ENCODE peak calls at places on chromosome 12, in seven cellular contexts. One of them, this sample, is unnamed.
A peak's percentile ranks its signal among the peaks of the same experiment; 100 is the strongest.

GRCh38 chr12:116853507-116853906 is 27.7 kb downstream of the HRK start:
- DNase-seq in activated CD4-positive, alpha-beta T cell treated with anti-CD3 and anti-CD28 coated beads for 48 hours: no peak
- DNase-seq in erythroblast: no peak
- DNase-seq in EH: no peak
- DNase-seq in AG09309: no peak
- DNase-seq in stimulated activated CD4-positive, alpha-beta T cell treated with anti-CD3 and anti-CD28 coated beads, Interleukin-15, amount 100 ng/mL, for 24 hours: no peak
- DNase-seq in mucosa of descending colon: no peak
- DNase-seq in this sample: no peak

GRCh38 chr12:29157486-29157946 is 8.4 kb downstream of the FAR2 start:
- DNase-seq in activated CD4-positive, alpha-beta T cell treated with anti-CD3 and anti-CD28 coated beads for 48 hours: no peak
- DNase-seq in erythroblast: no peak
- DNase-seq in EH: peak; percentile 86
- DNase-seq in AG09309: peak; percentile 35
- DNase-seq in stimulated activated CD4-positive, alpha-beta T cell treated with anti-CD3 and anti-CD28 coated beads, Interleukin-15, amount 100 ng/mL, for 24 hours: no peak
- DNase-seq in mucosa of descending colon: no peak
- DNase-seq in this sample: no peak

GRCh38 chr12:110743571-110744093 is 941 bp upstream of the PPP1CC start:
- DNase-seq in activated CD4-positive, alpha-beta T cell treated with anti-CD3 and anti-CD28 coated beads for 48 hours: no peak
- DNase-seq in erythroblast: peak; percentile 62
- DNase-seq in EH: peak; percentile 30
- DNase-seq in AG09309: no peak
- DNase-seq in stimulated activated CD4-positive, alpha-beta T cell treated with anti-CD3 and anti-CD28 coated beads, Interleukin-15, amount 100 ng/mL, for 24 hours: no peak
- DNase-seq in mucosa of descending colon: peak; percentile 75
- DNase-seq in this sample: peak; percentile 64

GRCh38 chr12:66190519-66191406 is 1.7 kb downstream of the IRAK3 start:
- DNase-seq in activated CD4-positive, alpha-beta T cell treated with anti-CD3 and anti-CD28 coated beads for 48 hours: no peak
- DNase-seq in erythroblast: peak; percentile 25
- DNase-seq in EH: peak; percentile 41
- DNase-seq in AG09309: peak; percentile 10
- DNase-seq in stimulated activated CD4-positive, alpha-beta T cell treated with anti-CD3 and anti-CD28 coated beads, Interleukin-15, amount 100 ng/mL, for 24 hours: no peak
- DNase-seq in mucosa of descending colon: no peak
- DNase-seq in this sample: no peak

GRCh38 chr12:92107094-92107493 is 38.6 kb downstream of the BTG1 start:
- DNase-seq in activated CD4-positive, alpha-beta T cell treated with anti-CD3 and anti-CD28 coated beads for 48 hours: no peak
- DNase-seq in erythroblast: no peak
- DNase-seq in EH: no peak
- DNase-seq in AG09309: no peak
- DNase-seq in stimulated activated CD4-positive, alpha-beta T cell treated with anti-CD3 and anti-CD28 coated beads, Interleukin-15, amount 100 ng/mL, for 24 hours: no peak
- DNase-seq in mucosa of descending colon: no peak
- DNase-seq in this sample: no peak

GRCh38 chr12:46214668-46215429 is 54.0 kb downstream of the SLC38A1 start:
- DNase-seq in activated CD4-positive, alpha-beta T cell treated with anti-CD3 and anti-CD28 coated beads for 48 hours: peak; percentile 86
- DNase-seq in erythroblast: no peak
- DNase-seq in EH: peak; percentile 21
- DNase-seq in AG09309: no peak
- DNase-seq in stimulated activated CD4-positive, alpha-beta T cell treated with anti-CD3 and anti-CD28 coated beads, Interleukin-15, amount 100 ng/mL, for 24 hours: peak; percentile 82
- DNase-seq in mucosa of descending colon: peak; percentile 77
- DNase-seq in this sample: peak; percentile 66

GRCh38 chr12:19244312-19244711 is 114.8 kb downstream of the PLEKHA5 start:
- DNase-seq in activated CD4-positive, alpha-beta T cell treated with anti-CD3 and anti-CD28 coated beads for 48 hours: no peak
- DNase-seq in erythroblast: no peak
- DNase-seq in EH: peak; percentile 15
- DNase-seq in AG09309: no peak
- DNase-seq in stimulated activated CD4-positive, alpha-beta T cell treated with anti-CD3 and anti-CD28 coated beads, Interleukin-15, amount 100 ng/mL, for 24 hours: no peak
- DNase-seq in mucosa of descending colon: no peak
- DNase-seq in this sample: no peak

GRCh38 chr12:119115296-119115905 is 63.3 kb upstream of the HSPB8 start:
- DNase-seq in activated CD4-positive, alpha-beta T cell treated with anti-CD3 and anti-CD28 coated beads for 48 hours: peak; percentile 32
- DNase-seq in erythroblast: peak; percentile 70
- DNase-seq in EH: peak; percentile 45
- DNase-seq in AG09309: no peak
- DNase-seq in stimulated activated CD4-positive, alpha-beta T cell treated with anti-CD3 and anti-CD28 coated beads, Interleukin-15, amount 100 ng/mL, for 24 hours: peak; percentile 20
- DNase-seq in mucosa of descending colon: no peak
- DNase-seq in this sample: peak; percentile 17

GRCh38 chr12:4562034-4562657 is at the start of gene DYRK4:
- DNase-seq in activated CD4-positive, alpha-beta T cell treated with anti-CD3 and anti-CD28 coated beads for 48 hours: peak; percentile 15
- DNase-seq in erythroblast: peak; percentile 83
- DNase-seq in EH: peak; percentile 80
- DNase-seq in AG09309: no peak
- DNase-seq in stimulated activated CD4-positive, alpha-beta T cell treated with anti-CD3 and anti-CD28 coated beads, Interleukin-15, amount 100 ng/mL, for 24 hours: peak; percentile 33
- DNase-seq in mucosa of descending colon: peak; percentile 90
- DNase-seq in this sample: peak; percentile 92

GRCh38 chr12:30514666-30515065 is 181.0 kb downstream of the IPO8 start:
- DNase-seq in activated CD4-positive, alpha-beta T cell treated with anti-CD3 and anti-CD28 coated beads for 48 hours: no peak
- DNase-seq in erythroblast: no peak
- DNase-seq in EH: no peak
- DNase-seq in AG09309: no peak
- DNase-seq in stimulated activated CD4-positive, alpha-beta T cell treated with anti-CD3 and anti-CD28 coated beads, Interleukin-15, amount 100 ng/mL, for 24 hours: no peak
- DNase-seq in mucosa of descending colon: no peak
- DNase-seq in this sample: no peak

GRCh38 chr12:124915249-124916236 is 1.1 kb upstream of the UBC start:
- DNase-seq in activated CD4-positive, alpha-beta T cell treated with anti-CD3 and anti-CD28 coated beads for 48 hours: no peak
- DNase-seq in erythroblast: no peak
- DNase-seq in EH: peak; percentile 60
- DNase-seq in AG09309: no peak
- DNase-seq in stimulated activated CD4-positive, alpha-beta T cell treated with anti-CD3 and anti-CD28 coated beads, Interleukin-15, amount 100 ng/mL, for 24 hours: no peak
- DNase-seq in mucosa of descending colon: peak; percentile 82
- DNase-seq in this sample: peak; percentile 73

GRCh38 chr12:2129076-2129475 is 76.3 kb downstream of the CACNA1C start:
- DNase-seq in activated CD4-positive, alpha-beta T cell treated with anti-CD3 and anti-CD28 coated beads for 48 hours: no peak
- DNase-seq in erythroblast: no peak
- DNase-seq in EH: peak; percentile 98
- DNase-seq in AG09309: peak; percentile 76
- DNase-seq in stimulated activated CD4-positive, alpha-beta T cell treated with anti-CD3 and anti-CD28 coated beads, Interleukin-15, amount 100 ng/mL, for 24 hours: no peak
- DNase-seq in mucosa of descending colon: no peak
- DNase-seq in this sample: no peak

GRCh38 chr12:132018193-132018916 is 68.6 kb downstream of the EP400 start:
- DNase-seq in activated CD4-positive, alpha-beta T cell treated with anti-CD3 and anti-CD28 coated beads for 48 hours: peak; percentile 34
- DNase-seq in erythroblast: peak; percentile 51
- DNase-seq in EH: peak; percentile 33
- DNase-seq in AG09309: no peak
- DNase-seq in stimulated activated CD4-positive, alpha-beta T cell treated with anti-CD3 and anti-CD28 coated beads, Interleukin-15, amount 100 ng/mL, for 24 hours: peak; percentile 15
- DNase-seq in mucosa of descending colon: no peak
- DNase-seq in this sample: no peak

GRCh38 chr12:75783093-75783877 is 248.3 kb downstream of the PHLDA1 start:
- DNase-seq in activated CD4-positive, alpha-beta T cell treated with anti-CD3 and anti-CD28 coated beads for 48 hours: no peak
- DNase-seq in erythroblast: no peak
- DNase-seq in EH: no peak
- DNase-seq in AG09309: no peak
- DNase-seq in stimulated activated CD4-positive, alpha-beta T cell treated with anti-CD3 and anti-CD28 coated beads, Interleukin-15, amount 100 ng/mL, for 24 hours: no peak
- DNase-seq in mucosa of descending colon: no peak
- DNase-seq in this sample: no peak

GRCh38 chr12:10018390-10018789 is 8.0 kb downstream of the CLEC12B start:
- DNase-seq in activated CD4-positive, alpha-beta T cell treated with anti-CD3 and anti-CD28 coated beads for 48 hours: no peak
- DNase-seq in erythroblast: no peak
- DNase-seq in EH: no peak
- DNase-seq in AG09309: no peak
- DNase-seq in stimulated activated CD4-positive, alpha-beta T cell treated with anti-CD3 and anti-CD28 coated beads, Interleukin-15, amount 100 ng/mL, for 24 hours: no peak
- DNase-seq in mucosa of descending colon: no peak
- DNase-seq in this sample: no peak

GRCh38 chr12:120914794-120915193 is 10.6 kb upstream of the SPPL3 start:
- DNase-seq in activated CD4-positive, alpha-beta T cell treated with anti-CD3 and anti-CD28 coated beads for 48 hours: no peak
- DNase-seq in erythroblast: no peak
- DNase-seq in EH: no peak
- DNase-seq in AG09309: no peak
- DNase-seq in stimulated activated CD4-positive, alpha-beta T cell treated with anti-CD3 and anti-CD28 coated beads, Interleukin-15, amount 100 ng/mL, for 24 hours: no peak
- DNase-seq in mucosa of descending colon: no peak
- DNase-seq in this sample: no peak

GRCh38 chr12:54413284-54414190 is 5.5 kb downstream of the ITGA5 start:
- DNase-seq in activated CD4-positive, alpha-beta T cell treated with anti-CD3 and anti-CD28 coated beads for 48 hours: peak; percentile 65
- DNase-seq in erythroblast: no peak
- DNase-seq in EH: peak; percentile 65
- DNase-seq in AG09309: no peak
- DNase-seq in stimulated activated CD4-positive, alpha-beta T cell treated with anti-CD3 and anti-CD28 coated beads, Interleukin-15, amount 100 ng/mL, for 24 hours: peak; percentile 71
- DNase-seq in mucosa of descending colon: peak; percentile 85
- DNase-seq in this sample: peak; percentile 55

GRCh38 chr12:92506460-92506859 is 196.3 kb upstream of the PLEKHG7 start:
- DNase-seq in activated CD4-positive, alpha-beta T cell treated with anti-CD3 and anti-CD28 coated beads for 48 hours: no peak
- DNase-seq in erythroblast: no peak
- DNase-seq in EH: no peak
- DNase-seq in AG09309: no peak
- DNase-seq in stimulated activated CD4-positive, alpha-beta T cell treated with anti-CD3 and anti-CD28 coated beads, Interleukin-15, amount 100 ng/mL, for 24 hours: no peak
- DNase-seq in mucosa of descending colon: no peak
- DNase-seq in this sample: no peak

GRCh38 chr12:113831486-113831885 is 134.6 kb downstream of the RBM19 start:
- DNase-seq in activated CD4-positive, alpha-beta T cell treated with anti-CD3 and anti-CD28 coated beads for 48 hours: no peak
- DNase-seq in erythroblast: no peak
- DNase-seq in EH: no peak
- DNase-seq in AG09309: no peak
- DNase-seq in stimulated activated CD4-positive, alpha-beta T cell treated with anti-CD3 and anti-CD28 coated beads, Interleukin-15, amount 100 ng/mL, for 24 hours: no peak
- DNase-seq in mucosa of descending colon: no peak
- DNase-seq in this sample: no peak

GRCh38 chr12:52741378-52742195 is 35.6 kb downstream of the KRT76 start:
- DNase-seq in activated CD4-positive, alpha-beta T cell treated with anti-CD3 and anti-CD28 coated beads for 48 hours: peak; percentile 77
- DNase-seq in erythroblast: peak; percentile 80
- DNase-seq in EH: peak; percentile 67
- DNase-seq in AG09309: peak; percentile 1
- DNase-seq in stimulated activated CD4-positive, alpha-beta T cell treated with anti-CD3 and anti-CD28 coated beads, Interleukin-15, amount 100 ng/mL, for 24 hours: peak; percentile 71
- DNase-seq in mucosa of descending colon: no peak
- DNase-seq in this sample: peak; percentile 47

GRCh38 chr12:121990692-121991603 is 30.7 kb upstream of the BCL7A start:
- DNase-seq in activated CD4-positive, alpha-beta T cell treated with anti-CD3 and anti-CD28 coated beads for 48 hours: peak; percentile 62
- DNase-seq in erythroblast: no peak
- DNase-seq in EH: peak; percentile 28
- DNase-seq in AG09309: no peak
- DNase-seq in stimulated activated CD4-positive, alpha-beta T cell treated with anti-CD3 and anti-CD28 coated beads, Interleukin-15, amount 100 ng/mL, for 24 hours: peak; percentile 60
- DNase-seq in mucosa of descending colon: no peak
- DNase-seq in this sample: no peak

GRCh38 chr12:49750027-49750977 is 8.9 kb downstream of the TMBIM6 start:
- DNase-seq in activated CD4-positive, alpha-beta T cell treated with anti-CD3 and anti-CD28 coated beads for 48 hours: peak; percentile 75
- DNase-seq in erythroblast: peak; percentile 93
- DNase-seq in EH: peak; percentile 63
- DNase-seq in AG09309: peak; percentile 57
- DNase-seq in stimulated activated CD4-positive, alpha-beta T cell treated with anti-CD3 and anti-CD28 coated beads, Interleukin-15, amount 100 ng/mL, for 24 hours: peak; percentile 74
- DNase-seq in mucosa of descending colon: no peak
- DNase-seq in this sample: no peak

GRCh38 chr12:8829621-8830020 is 7.2 kb downstream of the A2ML1 start:
- DNase-seq in activated CD4-positive, alpha-beta T cell treated with anti-CD3 and anti-CD28 coated beads for 48 hours: no peak
- DNase-seq in erythroblast: no peak
- DNase-seq in EH: no peak
- DNase-seq in AG09309: no peak
- DNase-seq in stimulated activated CD4-positive, alpha-beta T cell treated with anti-CD3 and anti-CD28 coated beads, Interleukin-15, amount 100 ng/mL, for 24 hours: no peak
- DNase-seq in mucosa of descending colon: no peak
- DNase-seq in this sample: no peak

GRCh38 chr12:131672311-131672940 is 38.5 kb upstream of the SFSWAP start:
- DNase-seq in activated CD4-positive, alpha-beta T cell treated with anti-CD3 and anti-CD28 coated beads for 48 hours: no peak
- DNase-seq in erythroblast: no peak
- DNase-seq in EH: no peak
- DNase-seq in AG09309: no peak
- DNase-seq in stimulated activated CD4-positive, alpha-beta T cell treated with anti-CD3 and anti-CD28 coated beads, Interleukin-15, amount 100 ng/mL, for 24 hours: no peak
- DNase-seq in mucosa of descending colon: no peak
- DNase-seq in this sample: no peak

GRCh38 chr12:10941916-10942607 is 3.0 kb upstream of the TAS2R14 start:
- DNase-seq in activated CD4-positive, alpha-beta T cell treated with anti-CD3 and anti-CD28 coated beads for 48 hours: no peak
- DNase-seq in erythroblast: no peak
- DNase-seq in EH: no peak
- DNase-seq in AG09309: no peak
- DNase-seq in stimulated activated CD4-positive, alpha-beta T cell treated with anti-CD3 and anti-CD28 coated beads, Interleukin-15, amount 100 ng/mL, for 24 hours: no peak
- DNase-seq in mucosa of descending colon: no peak
- DNase-seq in this sample: no peak

GRCh38 chr12:69575346-69575745 is 9.9 kb upstream of the CCT2 start:
- DNase-seq in activated CD4-positive, alpha-beta T cell treated with anti-CD3 and anti-CD28 coated beads for 48 hours: no peak
- DNase-seq in erythroblast: no peak
- DNase-seq in EH: peak; percentile 62
- DNase-seq in AG09309: no peak
- DNase-seq in stimulated activated CD4-positive, alpha-beta T cell treated with anti-CD3 and anti-CD28 coated beads, Interleukin-15, amount 100 ng/mL, for 24 hours: no peak
- DNase-seq in mucosa of descending colon: no peak
- DNase-seq in this sample: no peak

GRCh38 chr12:56229819-56230448 is at the start of gene SLC39A5:
- DNase-seq in activated CD4-positive, alpha-beta T cell treated with anti-CD3 and anti-CD28 coated beads for 48 hours: no peak
- DNase-seq in erythroblast: no peak
- DNase-seq in EH: no peak
- DNase-seq in AG09309: no peak
- DNase-seq in stimulated activated CD4-positive, alpha-beta T cell treated with anti-CD3 and anti-CD28 coated beads, Interleukin-15, amount 100 ng/mL, for 24 hours: no peak
- DNase-seq in mucosa of descending colon: no peak
- DNase-seq in this sample: peak; percentile 42

GRCh38 chr12:22812531-22812930 is 187.6 kb downstream of the ETNK1 start:
- DNase-seq in activated CD4-positive, alpha-beta T cell treated with anti-CD3 and anti-CD28 coated beads for 48 hours: no peak
- DNase-seq in erythroblast: no peak
- DNase-seq in EH: no peak
- DNase-seq in AG09309: no peak
- DNase-seq in stimulated activated CD4-positive, alpha-beta T cell treated with anti-CD3 and anti-CD28 coated beads, Interleukin-15, amount 100 ng/mL, for 24 hours: no peak
- DNase-seq in mucosa of descending colon: no peak
- DNase-seq in this sample: no peak

GRCh38 chr12:88035907-88036289 is 6.7 kb upstream of the C12orf50 start:
- DNase-seq in activated CD4-positive, alpha-beta T cell treated with anti-CD3 and anti-CD28 coated beads for 48 hours: no peak
- DNase-seq in erythroblast: peak; percentile 64
- DNase-seq in EH: no peak
- DNase-seq in AG09309: no peak
- DNase-seq in stimulated activated CD4-positive, alpha-beta T cell treated with anti-CD3 and anti-CD28 coated beads, Interleukin-15, amount 100 ng/mL, for 24 hours: no peak
- DNase-seq in mucosa of descending colon: no peak
- DNase-seq in this sample: peak; percentile 9

GRCh38 chr12:116528498-116528897 is 30.7 kb upstream of the MAP1LC3B2 start:
- DNase-seq in activated CD4-positive, alpha-beta T cell treated with anti-CD3 and anti-CD28 coated beads for 48 hours: no peak
- DNase-seq in erythroblast: no peak
- DNase-seq in EH: peak; percentile 77
- DNase-seq in AG09309: no peak
- DNase-seq in stimulated activated CD4-positive, alpha-beta T cell treated with anti-CD3 and anti-CD28 coated beads, Interleukin-15, amount 100 ng/mL, for 24 hours: no peak
- DNase-seq in mucosa of descending colon: no peak
- DNase-seq in this sample: no peak

GRCh38 chr12:22656835-22657234 is 31.9 kb downstream of the ETNK1 start:
- DNase-seq in activated CD4-positive, alpha-beta T cell treated with anti-CD3 and anti-CD28 coated beads for 48 hours: no peak
- DNase-seq in erythroblast: no peak
- DNase-seq in EH: no peak
- DNase-seq in AG09309: no peak
- DNase-seq in stimulated activated CD4-positive, alpha-beta T cell treated with anti-CD3 and anti-CD28 coated beads, Interleukin-15, amount 100 ng/mL, for 24 hours: no peak
- DNase-seq in mucosa of descending colon: no peak
- DNase-seq in this sample: no peak

GRCh38 chr12:62259311-62259992 is 752 bp upstream of the USP15 start:
- DNase-seq in activated CD4-positive, alpha-beta T cell treated with anti-CD3 and anti-CD28 coated beads for 48 hours: no peak
- DNase-seq in erythroblast: peak; percentile 85
- DNase-seq in EH: no peak
- DNase-seq in AG09309: no peak
- DNase-seq in stimulated activated CD4-positive, alpha-beta T cell treated with anti-CD3 and anti-CD28 coated beads, Interleukin-15, amount 100 ng/mL, for 24 hours: no peak
- DNase-seq in mucosa of descending colon: no peak
- DNase-seq in this sample: peak; percentile 10

GRCh38 chr12:120783197-120783596 is 57.6 kb downstream of the ACADS start:
- DNase-seq in activated CD4-positive, alpha-beta T cell treated with anti-CD3 and anti-CD28 coated beads for 48 hours: peak; percentile 40
- DNase-seq in erythroblast: no peak
- DNase-seq in EH: peak; percentile 64
- DNase-seq in AG09309: peak; percentile 1
- DNase-seq in stimulated activated CD4-positive, alpha-beta T cell treated with anti-CD3 and anti-CD28 coated beads, Interleukin-15, amount 100 ng/mL, for 24 hours: peak; percentile 40
- DNase-seq in mucosa of descending colon: no peak
- DNase-seq in this sample: no peak

GRCh38 chr12:90390947-90391346 is 564.0 kb downstream of the CCER1 start:
- DNase-seq in activated CD4-positive, alpha-beta T cell treated with anti-CD3 and anti-CD28 coated beads for 48 hours: no peak
- DNase-seq in erythroblast: no peak
- DNase-seq in EH: no peak
- DNase-seq in AG09309: no peak
- DNase-seq in stimulated activated CD4-positive, alpha-beta T cell treated with anti-CD3 and anti-CD28 coated beads, Interleukin-15, amount 100 ng/mL, for 24 hours: no peak
- DNase-seq in mucosa of descending colon: no peak
- DNase-seq in this sample: no peak